ENCODE peak calls at places on chromosomes 11 and 22, in six cellular contexts. One of them, this sample, is unnamed.

GRCh38 chr11:69075421-69076128 is 26.8 kb downstream of the TPCN2 start:
- DNase-seq in effector CD8-positive, alpha-beta T cell: no peak
- DNase-seq in mesenchymal stem cell: peak
- DNase-seq in fibroblast of the conjunctiva: peak
- DNase-seq in MV-4-11: no peak
- DNase-seq in naive B cell: no peak
- DNase-seq in this sample: no peak

GRCh38 chr11:10594407-10594806 is 25.9 kb upstream of the LYVE1 start:
- DNase-seq in effector CD8-positive, alpha-beta T cell: no peak
- DNase-seq in mesenchymal stem cell: no peak
- DNase-seq in fibroblast of the conjunctiva: no peak
- DNase-seq in MV-4-11: no peak
- DNase-seq in naive B cell: no peak
- DNase-seq in this sample: no peak

GRCh38 chr22:41446057-41446501 is 522 bp downstream of the TOB2 start:
- DNase-seq in effector CD8-positive, alpha-beta T cell: no peak
- DNase-seq in mesenchymal stem cell: peak
- DNase-seq in fibroblast of the conjunctiva: no peak
- DNase-seq in MV-4-11: no peak
- DNase-seq in naive B cell: no peak
- DNase-seq in this sample: no peak

GRCh38 chr11:69308531-69308930 is 14.6 kb downstream of the MYEOV start:
- DNase-seq in effector CD8-positive, alpha-beta T cell: no peak
- DNase-seq in mesenchymal stem cell: no peak
- DNase-seq in fibroblast of the conjunctiva: no peak
- DNase-seq in MV-4-11: no peak
- DNase-seq in naive B cell: no peak
- DNase-seq in this sample: no peak

GRCh38 chr11:42465613-42466012 is 846.2 kb upstream of the API5 start:
- DNase-seq in effector CD8-positive, alpha-beta T cell: no peak
- DNase-seq in mesenchymal stem cell: no peak
- DNase-seq in fibroblast of the conjunctiva: no peak
- DNase-seq in MV-4-11: no peak
- DNase-seq in naive B cell: no peak
- DNase-seq in this sample: no peak

GRCh38 chr22:20865331-20865730 is 6.5 kb downstream of the SNAP29 start:
- DNase-seq in effector CD8-positive, alpha-beta T cell: no peak
- DNase-seq in mesenchymal stem cell: no peak
- DNase-seq in fibroblast of the conjunctiva: no peak
- DNase-seq in MV-4-11: no peak
- DNase-seq in naive B cell: no peak
- DNase-seq in this sample: no peak

GRCh38 chr11:10885703-10886363 is 28.0 kb upstream of the ZBED5 start:
- DNase-seq in effector CD8-positive, alpha-beta T cell: no peak
- DNase-seq in mesenchymal stem cell: peak
- DNase-seq in fibroblast of the conjunctiva: no peak
- DNase-seq in MV-4-11: no peak
- DNase-seq in naive B cell: no peak
- DNase-seq in this sample: no peak

GRCh38 chr22:47818496-47818895 is 1056.0 kb downstream of the TBC1D22A start:
- DNase-seq in effector CD8-positive, alpha-beta T cell: no peak
- DNase-seq in mesenchymal stem cell: no peak
- DNase-seq in fibroblast of the conjunctiva: no peak
- DNase-seq in MV-4-11: no peak
- DNase-seq in naive B cell: no peak
- DNase-seq in this sample: no peak

GRCh38 chr11:75627879-75628668 is 40.8 kb downstream of the MAP6 start:
- DNase-seq in effector CD8-positive, alpha-beta T cell: no peak
- DNase-seq in mesenchymal stem cell: peak
- DNase-seq in fibroblast of the conjunctiva: no peak
- DNase-seq in MV-4-11: no peak
- DNase-seq in naive B cell: no peak
- DNase-seq in this sample: no peak

GRCh38 chr11:100981196-100981824 is 148.3 kb downstream of the PGR start:
- DNase-seq in effector CD8-positive, alpha-beta T cell: no peak
- DNase-seq in mesenchymal stem cell: no peak
- DNase-seq in fibroblast of the conjunctiva: no peak
- DNase-seq in MV-4-11: no peak
- DNase-seq in naive B cell: no peak
- DNase-seq in this sample: no peak

GRCh38 chr22:46024136-46024840 is 47.3 kb upstream of the WNT7B start:
- DNase-seq in effector CD8-positive, alpha-beta T cell: no peak
- DNase-seq in mesenchymal stem cell: no peak
- DNase-seq in fibroblast of the conjunctiva: no peak
- DNase-seq in MV-4-11: no peak
- DNase-seq in naive B cell: no peak
- DNase-seq in this sample: no peak

GRCh38 chr11:118145285-118146227 is 7.1 kb downstream of the SCN4B start:
- DNase-seq in effector CD8-positive, alpha-beta T cell: peak
- DNase-seq in mesenchymal stem cell: peak
- DNase-seq in fibroblast of the conjunctiva: peak
- DNase-seq in MV-4-11: peak
- DNase-seq in naive B cell: peak
- DNase-seq in this sample: peak

GRCh38 chr22:39453765-39454378 is 2.9 kb upstream of the MGAT3 start:
- DNase-seq in effector CD8-positive, alpha-beta T cell: no peak
- DNase-seq in mesenchymal stem cell: peak
- DNase-seq in fibroblast of the conjunctiva: no peak
- DNase-seq in MV-4-11: no peak
- DNase-seq in naive B cell: no peak
- DNase-seq in this sample: no peak

GRCh38 chr11:109818303-109818702 is 274.9 kb upstream of the ZC3H12C start:
- DNase-seq in effector CD8-positive, alpha-beta T cell: no peak
- DNase-seq in mesenchymal stem cell: no peak
- DNase-seq in fibroblast of the conjunctiva: no peak
- DNase-seq in MV-4-11: no peak
- DNase-seq in naive B cell: no peak
- DNase-seq in this sample: no peak

GRCh38 chr11:976431-977160 is 50.9 kb downstream of the AP2A2 start:
- DNase-seq in effector CD8-positive, alpha-beta T cell: no peak
- DNase-seq in mesenchymal stem cell: no peak
- DNase-seq in fibroblast of the conjunctiva: no peak
- DNase-seq in MV-4-11: peak
- DNase-seq in naive B cell: no peak
- DNase-seq in this sample: no peak

GRCh38 chr22:47357493-47357892 is 595.0 kb downstream of the TBC1D22A start:
- DNase-seq in effector CD8-positive, alpha-beta T cell: no peak
- DNase-seq in mesenchymal stem cell: no peak
- DNase-seq in fibroblast of the conjunctiva: no peak
- DNase-seq in MV-4-11: no peak
- DNase-seq in naive B cell: no peak
- DNase-seq in this sample: no peak

GRCh38 chr11:122791836-122792235 is 46.5 kb upstream of the CRTAM start:
- DNase-seq in effector CD8-positive, alpha-beta T cell: no peak
- DNase-seq in mesenchymal stem cell: peak
- DNase-seq in fibroblast of the conjunctiva: no peak
- DNase-seq in MV-4-11: no peak
- DNase-seq in naive B cell: no peak
- DNase-seq in this sample: no peak

GRCh38 chr11:83641511-83641910 is 355.3 kb upstream of the CCDC90B start:
- DNase-seq in effector CD8-positive, alpha-beta T cell: no peak
- DNase-seq in mesenchymal stem cell: peak
- DNase-seq in fibroblast of the conjunctiva: peak
- DNase-seq in MV-4-11: no peak
- DNase-seq in naive B cell: no peak
- DNase-seq in this sample: no peak

GRCh38 chr11:66316849-66317251 is at the start of gene CD248:
- DNase-seq in effector CD8-positive, alpha-beta T cell: peak
- DNase-seq in mesenchymal stem cell: peak
- DNase-seq in fibroblast of the conjunctiva: peak
- DNase-seq in MV-4-11: no peak
- DNase-seq in naive B cell: no peak
- DNase-seq in this sample: no peak

GRCh38 chr11:44726278-44727113 is at the start of gene TSPAN18:
- DNase-seq in effector CD8-positive, alpha-beta T cell: no peak
- DNase-seq in mesenchymal stem cell: no peak
- DNase-seq in fibroblast of the conjunctiva: no peak
- DNase-seq in MV-4-11: no peak
- DNase-seq in naive B cell: peak
- DNase-seq in this sample: peak

GRCh38 chr22:17920145-17920605 is 104.2 kb downstream of the MICAL3 start:
- DNase-seq in effector CD8-positive, alpha-beta T cell: no peak
- DNase-seq in mesenchymal stem cell: peak
- DNase-seq in fibroblast of the conjunctiva: no peak
- DNase-seq in MV-4-11: no peak
- DNase-seq in naive B cell: peak
- DNase-seq in this sample: no peak

GRCh38 chr11:61028135-61028729 is 56.8 kb downstream of the CD6 start:
- DNase-seq in effector CD8-positive, alpha-beta T cell: peak
- DNase-seq in mesenchymal stem cell: no peak
- DNase-seq in fibroblast of the conjunctiva: no peak
- DNase-seq in MV-4-11: no peak
- DNase-seq in naive B cell: peak
- DNase-seq in this sample: peak

GRCh38 chr22:26669060-26669481 is 11.7 kb downstream of the MIAT start:
- DNase-seq in effector CD8-positive, alpha-beta T cell: no peak
- DNase-seq in mesenchymal stem cell: peak
- DNase-seq in fibroblast of the conjunctiva: no peak
- DNase-seq in MV-4-11: peak
- DNase-seq in naive B cell: no peak
- DNase-seq in this sample: no peak

GRCh38 chr11:30165652-30166051 is 65.2 kb upstream of the FSHB start:
- DNase-seq in effector CD8-positive, alpha-beta T cell: no peak
- DNase-seq in mesenchymal stem cell: no peak
- DNase-seq in fibroblast of the conjunctiva: no peak
- DNase-seq in MV-4-11: no peak
- DNase-seq in naive B cell: no peak
- DNase-seq in this sample: no peak

GRCh38 chr11:133163463-133164419 is 368.6 kb downstream of the OPCML start:
- DNase-seq in effector CD8-positive, alpha-beta T cell: no peak
- DNase-seq in mesenchymal stem cell: no peak
- DNase-seq in fibroblast of the conjunctiva: peak
- DNase-seq in MV-4-11: peak
- DNase-seq in naive B cell: no peak
- DNase-seq in this sample: no peak

GRCh38 chr22:24601217-24602104 is 1.5 kb upstream of the GGT1 start:
- DNase-seq in effector CD8-positive, alpha-beta T cell: no peak
- DNase-seq in mesenchymal stem cell: no peak
- DNase-seq in fibroblast of the conjunctiva: no peak
- DNase-seq in MV-4-11: peak
- DNase-seq in naive B cell: no peak
- DNase-seq in this sample: no peak

GRCh38 chr11:60780065-60780464 is 5.1 kb upstream of the MS4A10 start:
- DNase-seq in effector CD8-positive, alpha-beta T cell: no peak
- DNase-seq in mesenchymal stem cell: no peak
- DNase-seq in fibroblast of the conjunctiva: no peak
- DNase-seq in MV-4-11: no peak
- DNase-seq in naive B cell: no peak
- DNase-seq in this sample: no peak

GRCh38 chr11:74992852-74993251 is 4.1 kb downstream of the NEU3 start:
- DNase-seq in effector CD8-positive, alpha-beta T cell: no peak
- DNase-seq in mesenchymal stem cell: no peak
- DNase-seq in fibroblast of the conjunctiva: no peak
- DNase-seq in MV-4-11: no peak
- DNase-seq in naive B cell: no peak
- DNase-seq in this sample: peak

GRCh38 chr11:123202155-123202714 is 7.2 kb upstream of the CLMP start:
- DNase-seq in effector CD8-positive, alpha-beta T cell: no peak
- DNase-seq in mesenchymal stem cell: peak
- DNase-seq in fibroblast of the conjunctiva: no peak
- DNase-seq in MV-4-11: no peak
- DNase-seq in naive B cell: no peak
- DNase-seq in this sample: no peak

GRCh38 chr11:360326-361280 is 8.7 kb upstream of the B4GALNT4 start:
- DNase-seq in effector CD8-positive, alpha-beta T cell: no peak
- DNase-seq in mesenchymal stem cell: no peak
- DNase-seq in fibroblast of the conjunctiva: no peak
- DNase-seq in MV-4-11: no peak
- DNase-seq in naive B cell: no peak
- DNase-seq in this sample: no peak

GRCh38 chr11:2927851-2928604 is 1.2 kb downstream of the PHLDA2 start:
- DNase-seq in effector CD8-positive, alpha-beta T cell: no peak
- DNase-seq in mesenchymal stem cell: peak
- DNase-seq in fibroblast of the conjunctiva: no peak
- DNase-seq in MV-4-11: peak
- DNase-seq in naive B cell: no peak
- DNase-seq in this sample: no peak

GRCh38 chr11:119315139-119316016 is 1.6 kb downstream of the MCAM start:
- DNase-seq in effector CD8-positive, alpha-beta T cell: peak
- DNase-seq in mesenchymal stem cell: peak
- DNase-seq in fibroblast of the conjunctiva: no peak
- DNase-seq in MV-4-11: no peak
- DNase-seq in naive B cell: peak
- DNase-seq in this sample: peak

GRCh38 chr22:38021201-38021600 is 36.0 kb upstream of the PICK1 start:
- DNase-seq in effector CD8-positive, alpha-beta T cell: no peak
- DNase-seq in mesenchymal stem cell: no peak
- DNase-seq in fibroblast of the conjunctiva: no peak
- DNase-seq in MV-4-11: no peak
- DNase-seq in naive B cell: no peak
- DNase-seq in this sample: no peak

GRCh38 chr22:38190581-38190980 is 9.0 kb upstream of the PLA2G6 start:
- DNase-seq in effector CD8-positive, alpha-beta T cell: no peak
- DNase-seq in mesenchymal stem cell: no peak
- DNase-seq in fibroblast of the conjunctiva: no peak
- DNase-seq in MV-4-11: no peak
- DNase-seq in naive B cell: no peak
- DNase-seq in this sample: no peak

GRCh38 chr11:28919194-28919593 is 811.0 kb downstream of the METTL15 start:
- DNase-seq in effector CD8-positive, alpha-beta T cell: no peak
- DNase-seq in mesenchymal stem cell: no peak
- DNase-seq in fibroblast of the conjunctiva: no peak
- DNase-seq in MV-4-11: no peak
- DNase-seq in naive B cell: no peak
- DNase-seq in this sample: no peak

GRCh38 chr11:30789270-30789669 is 203.1 kb upstream of the MPPED2 start:
- DNase-seq in effector CD8-positive, alpha-beta T cell: no peak
- DNase-seq in mesenchymal stem cell: peak
- DNase-seq in fibroblast of the conjunctiva: no peak
- DNase-seq in MV-4-11: peak
- DNase-seq in naive B cell: no peak
- DNase-seq in this sample: no peak

GRCh38 chr22:29912605-29913398 is 29.8 kb downstream of the MTMR3 start:
- DNase-seq in effector CD8-positive, alpha-beta T cell: no peak
- DNase-seq in mesenchymal stem cell: peak
- DNase-seq in fibroblast of the conjunctiva: peak
- DNase-seq in MV-4-11: no peak
- DNase-seq in naive B cell: no peak
- DNase-seq in this sample: no peak

GRCh38 chr22:36405671-36406070 is 17.9 kb upstream of the MYH9 start:
- DNase-seq in effector CD8-positive, alpha-beta T cell: no peak
- DNase-seq in mesenchymal stem cell: peak
- DNase-seq in fibroblast of the conjunctiva: no peak
- DNase-seq in MV-4-11: peak
- DNase-seq in naive B cell: peak
- DNase-seq in this sample: no peak

GRCh38 chr22:43128116-43128515 is 15.1 kb downstream of the MCAT start:
- DNase-seq in effector CD8-positive, alpha-beta T cell: no peak
- DNase-seq in mesenchymal stem cell: no peak
- DNase-seq in fibroblast of the conjunctiva: no peak
- DNase-seq in MV-4-11: peak
- DNase-seq in naive B cell: no peak
- DNase-seq in this sample: no peak

This sample was measured in GM06990.